ENCODE peak calls at places on chromosomes 4 and X, in ten cellular contexts. Y, O, B, Z, M, N, A, Q, R and J are unnamed samples.

GRCh38 chr4:181541396-181541795 is 701.8 kb upstream of the TENM3 start:
- DNase-seq in R (no peak), M (no peak), Y (no peak), B (no peak), O (no peak), A (no peak), N (no peak), Q (no peak), Z (no peak), J (no peak)

GRCh38 chrX:79080131-79080530 is 64.4 kb upstream of the GPR174 start:
- DNase-seq in M (no peak), Y (no peak), Q (peak; percentile 25), N (no peak), O (no peak), Z (no peak), B (no peak), R (no peak), A (no peak), J (no peak)

GRCh38 chr4:52947691-52948397 is 85.7 kb downstream of the RASL11B start:
- DNase-seq in Z (no peak), M (no peak), Q (no peak), Y (no peak), R (no peak), N (no peak), A (no peak), B (no peak), O (no peak), J (no peak)

GRCh38 chrX:93874554-93874953 is 200.5 kb downstream of the FAM133A start:
- DNase-seq in Q (peak; percentile 13), Z (no peak), A (no peak), Y (no peak), O (no peak), N (no peak), R (no peak), B (peak; percentile 7), M (peak; percentile 65), J (no peak)

GRCh38 chrX:106752101-106752678 is 25.7 kb downstream of the RNF128 start:
- DNase-seq in O (no peak), M (no peak), A (no peak), Y (no peak), N (no peak), R (no peak), B (no peak), Z (no peak), Q (no peak), J (no peak)

GRCh38 chrX:8845060-8845459 is 43.9 kb upstream of the FAM9A start:
- DNase-seq in A (no peak), Y (no peak), R (no peak), N (no peak), O (no peak), M (no peak), B (peak; percentile 38), Z (no peak), Q (peak; percentile 77), J (no peak)

GRCh38 chrX:106415276-106415895 is 196.4 kb upstream of the RADX start:
- DNase-seq in Y (peak; percentile 6), M (no peak), Z (no peak), N (no peak), R (no peak), Q (peak; percentile 35), O (no peak), A (no peak), B (peak; percentile 18), J (no peak)

GRCh38 chr4:82599336-82599735 is 37.5 kb upstream of the TMEM150C start:
- DNase-seq in M (no peak), O (no peak), Y (no peak), Q (no peak), Z (no peak), N (no peak), B (no peak), A (no peak), R (no peak), J (no peak)

GRCh38 chr4:177726111-177726510 is 283.9 kb upstream of the AGA start:
- DNase-seq in R (no peak), B (no peak), N (no peak), A (no peak), Q (peak; percentile 38), Y (no peak), M (no peak), Z (no peak), O (no peak), J (no peak)

GRCh38 chr4:129358571-129358970 is 262.6 kb downstream of the C4orf33 start:
- DNase-seq in B (peak; percentile 5), Z (no peak), A (no peak), Q (peak; percentile 77), O (no peak), Y (no peak), M (no peak), N (no peak), R (no peak), J (peak; percentile 7)

GRCh38 chrX:119030990-119031389 is 41.8 kb upstream of the CT47C1 start:
- DNase-seq in O (no peak), N (no peak), M (no peak), R (no peak), Q (no peak), Z (no peak), Y (no peak), B (no peak), A (no peak), J (no peak)